ENCODE peak calls at places on chromosomes 4 and X, in five cellular contexts. F, U, K, E and V are unnamed samples.

GRCh38 chrX:42616981-42617380 is 161.0 kb downstream of the PPP1R2C start:
- DNase-seq in E (no peak), K (no peak), F (no peak), U (no peak), V (no peak)

GRCh38 chr4:158250321-158250720 is 40.0 kb downstream of the TMEM144 start:
- DNase-seq in E (no peak), K (no peak), F (no peak), U (no peak), V (no peak)

GRCh38 chrX:1885116-1885515 is 270.3 kb downstream of the ASMT start:
- DNase-seq in E (no peak), U (no peak), K (no peak), F (no peak), V (no peak)

GRCh38 chrX:136196691-136197155 is 49.4 kb downstream of the FHL1 start:
- DNase-seq in U (no peak), K (no peak), E (no peak), F (no peak), V (no peak)

GRCh38 chr4:143406523-143406922 is 69.8 kb downstream of the GAB1 start:
- DNase-seq in U (peak), F (no peak), E (peak), K (peak), V (no peak)

GRCh38 chrX:67545772-67546495 is 2.1 kb downstream of the AR start:
- DNase-seq in E (no peak), F (peak), U (no peak), K (peak), V (no peak)

GRCh38 chr4:8882239-8882638 is 10.6 kb upstream of the HMX1 start:
- DNase-seq in E (no peak), F (no peak), U (no peak), K (no peak), V (no peak)

GRCh38 chr4:185016101-185016940 is 2.0 kb upstream of the HELT start:
- DNase-seq in U (no peak), E (no peak), K (no peak), F (no peak), V (no peak)

GRCh38 chr4:173924561-173924960 is 358.9 kb downstream of the FBXO8 start:
- DNase-seq in F (no peak), E (no peak), K (peak), U (peak), V (peak)

GRCh38 chrX:129686422-129686948 is 31.7 kb upstream of the APLN start:
- DNase-seq in F (no peak), U (no peak), E (no peak), K (peak), V (peak)

GRCh38 chr4:145097331-145097820 is 620 bp downstream of the ANAPC10 start:
- DNase-seq in E (no peak), U (no peak), F (no peak), K (no peak), V (no peak)

GRCh38 chr4:35965300-35965699 is 279.0 kb downstream of the ARAP2 start:
- DNase-seq in U (no peak), E (no peak), F (no peak), K (no peak), V (no peak)